ENCODE peak calls at places on chromosomes 13 and 19, in six cellular contexts. H, J, U, K, D and O are unnamed samples.

GRCh38 chr13:111153977-111154332 is 38.8 kb downstream of the ARHGEF7 start:
- DNase-seq in D (peak), U (no peak), J (no peak), H (no peak), K (peak), O (no peak)

GRCh38 chr19:16849168-16849567 is 20.0 kb downstream of the SIN3B start:
- DNase-seq in K (no peak), J (no peak), H (peak), U (no peak), D (no peak), O (no peak)

GRCh38 chr13:113819341-113819730 is 44.5 kb downstream of the GAS6 start:
- DNase-seq in D (no peak), H (no peak), K (no peak), U (no peak), J (no peak), O (no peak)

GRCh38 chr19:50432221-50432626 is 468 bp upstream of the MYBPC2 start:
- DNase-seq in H (no peak), D (no peak), J (no peak), K (no peak), U (no peak), O (no peak)

GRCh38 chr13:69618838-69619237 is 488.8 kb upstream of the ATXN8OS start:
- DNase-seq in H (no peak), U (no peak), D (no peak), K (no peak), J (no peak), O (no peak)

GRCh38 chr13:100434010-100434763 is 154.4 kb downstream of the GGACT start:
- DNase-seq in U (peak), K (peak), J (peak), H (peak), D (no peak), O (no peak)

GRCh38 chr19:47813304-47813994 is 8.3 kb upstream of the CRX start:
- DNase-seq in J (peak), D (peak), K (peak), U (no peak), H (peak), O (peak)

GRCh38 chr19:14519860-14520407 is 1.7 kb upstream of the DNAJB1 start:
- DNase-seq in D (no peak), J (peak), K (peak), U (no peak), H (peak), O (peak)

GRCh38 chr19:49896863-49897621 is at the start of gene IL4I1:
- DNase-seq in D (no peak), U (peak), J (peak), K (no peak), H (no peak), O (peak)

GRCh38 chr13:46728777-46729176 is 68.2 kb downstream of the ESD start:
- DNase-seq in J (no peak), U (no peak), K (peak), D (peak), H (peak), O (peak)

GRCh38 chr19:44840811-44841210 is 5.3 kb upstream of the NECTIN2 start:
- DNase-seq in J (no peak), K (no peak), D (no peak), U (no peak), H (no peak), O (no peak)

GRCh38 chr13:79271616-79272015 is 134.4 kb downstream of the RBM26 start:
- DNase-seq in K (no peak), U (no peak), H (no peak), J (no peak), D (no peak), O (no peak)

GRCh38 chr13:92739306-92739818 is 487.2 kb upstream of the GPC6 start:
- DNase-seq in K (no peak), J (no peak), H (no peak), U (no peak), D (no peak), O (no peak)

DNA sequence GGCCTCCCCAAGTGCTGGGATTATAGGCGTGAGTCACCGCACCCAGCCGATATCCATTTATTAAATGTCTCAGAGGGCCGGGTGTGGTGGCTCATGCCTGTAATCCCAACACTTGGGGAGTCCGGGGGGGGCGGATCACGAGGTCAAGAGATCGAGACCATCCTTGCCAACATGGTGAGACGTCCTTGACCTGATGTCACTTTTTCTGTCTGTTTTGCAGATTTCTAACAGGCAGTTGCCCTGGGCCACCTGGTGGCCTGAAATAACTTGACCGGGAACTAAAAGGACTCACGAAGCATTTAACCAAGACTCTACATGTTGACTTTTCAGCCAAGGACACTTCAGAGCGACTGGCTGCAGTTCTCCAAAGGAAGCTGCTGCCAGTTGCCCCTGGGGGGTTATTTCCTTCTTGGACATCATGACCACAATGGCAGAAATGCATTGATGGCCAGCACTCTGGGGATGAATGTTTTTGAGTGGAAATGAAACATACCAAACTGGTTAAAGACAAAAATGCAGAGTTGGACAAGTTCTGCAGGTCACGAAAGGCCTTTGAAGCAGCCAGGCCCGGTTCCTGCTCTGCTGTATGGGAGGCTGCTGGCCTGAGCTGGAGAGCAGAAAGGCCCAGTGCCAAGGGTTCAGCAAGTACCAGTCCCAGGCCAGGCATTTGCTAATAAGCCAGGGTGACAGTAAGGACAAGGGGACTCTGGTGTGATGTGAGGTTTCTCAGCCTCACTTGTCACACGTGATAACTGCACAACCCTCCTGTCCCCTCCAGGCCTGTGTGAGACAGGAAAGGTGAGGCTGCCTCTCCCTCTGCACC is 8.3 kb downstream of the ZNF837 start:
- DNase-seq in J (no peak), U (no peak), K (no peak), D (no peak), H (no peak), O (no peak)
- TF ChIP-seq CTCF in J (peak), U (peak), K (peak), D (peak), H (no peak), O (no peak)

GRCh38 chr19:43305642-43306041 is 36.3 kb upstream of the PSG9 start:
- DNase-seq in D (peak), J (no peak), H (no peak), K (peak), U (no peak), O (peak)

GRCh38 chr19:43308244-43308815 is 39.0 kb upstream of the PSG9 start:
- DNase-seq in H (no peak), J (no peak), K (no peak), D (no peak), U (no peak), O (no peak)

GRCh38 chr19:43310221-43310620 is 40.9 kb upstream of the PSG9 start:
- DNase-seq in J (no peak), H (no peak), D (no peak), U (no peak), K (no peak), O (no peak)

GRCh38 chr19:43300876-43301765 is 31.8 kb upstream of the PSG9 start:
- DNase-seq in D (no peak), J (no peak), U (no peak), K (no peak), H (no peak), O (no peak)

GRCh38 chr19:43306097-43306496 is 36.8 kb upstream of the PSG9 start:
- DNase-seq in J (no peak), U (no peak), D (no peak), K (no peak), H (no peak), O (no peak)
- TF ChIP-seq MYC in J (no peak), U (no peak), D (no peak), K (no peak), H (no peak), O (no peak)

GRCh38 chr19:2199215-2199614 is 35.5 kb downstream of the DOT1L start:
- DNase-seq in D (peak), K (no peak), J (no peak), H (peak), U (no peak), O (peak)
- H3K4me3 ChIP-seq in D (no peak), K (no peak), J (no peak), H (no peak), U (no peak), O (no peak)

DNA sequence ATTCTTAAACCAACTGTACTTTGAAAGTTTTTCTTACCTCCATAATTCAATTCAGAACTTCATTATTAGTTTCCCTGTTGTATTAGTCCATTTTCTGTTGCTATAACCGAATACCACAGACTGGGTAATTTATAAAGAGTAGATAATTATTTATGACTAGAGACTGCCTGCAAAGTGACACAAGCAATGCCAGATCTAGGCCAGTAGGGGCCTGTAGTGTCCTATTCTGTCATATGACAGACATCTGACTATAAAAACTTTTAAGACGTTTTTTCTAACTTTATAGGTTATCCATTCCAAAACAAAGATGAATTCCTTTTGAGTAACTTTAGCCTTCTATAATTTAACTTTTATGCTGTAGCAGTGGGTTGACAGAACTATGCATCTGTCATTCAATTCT is 2783.8 kb downstream of the PCDH9 start:
- DNase-seq in H (peak), J (no peak), U (no peak), D (no peak), K (no peak), O (peak)
- TF ChIP-seq CTCF in H (peak), J (peak), U (peak), D (no peak), K (no peak), O (peak)

GRCh38 chr13:44767257-44767656 is 191.1 kb upstream of the TSC22D1 start:
- DNase-seq in H (no peak), D (no peak), J (no peak), U (no peak), K (no peak), O (no peak)

GRCh38 chr13:44762946-44763345 is 186.8 kb upstream of the TSC22D1 start:
- DNase-seq in H (no peak), U (no peak), D (no peak), J (peak), K (no peak), O (no peak)

GRCh38 chr13:44764334-44764733 is 188.2 kb upstream of the TSC22D1 start:
- DNase-seq in H (no peak), D (no peak), K (no peak), J (no peak), U (no peak), O (peak)

GRCh38 chr13:44763604-44764311 is 187.6 kb upstream of the TSC22D1 start:
- DNase-seq in J (peak), K (no peak), U (no peak), D (no peak), H (no peak), O (no peak)

DNA sequence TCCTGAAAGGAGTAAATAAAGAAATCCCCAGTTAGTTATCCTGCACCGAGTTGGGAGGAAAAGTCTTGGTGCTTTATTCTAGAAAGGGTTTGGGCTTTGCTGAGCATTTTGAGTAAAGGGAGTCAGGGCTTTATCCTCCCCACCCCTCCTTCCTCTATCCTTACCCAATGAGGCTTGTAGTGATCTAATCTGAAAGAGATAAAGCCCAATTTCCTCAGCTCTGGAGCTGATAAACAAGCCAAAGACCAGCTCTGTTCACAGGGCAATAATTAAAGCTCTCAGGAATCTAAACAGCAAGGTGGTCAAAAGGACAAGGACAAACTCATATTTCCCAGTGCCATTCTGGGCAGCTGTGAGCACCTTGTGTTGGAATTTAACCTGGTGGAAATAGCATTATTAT is 188.9 kb upstream of the TSC22D1 start:
- DNase-seq in K (peak), U (no peak), J (no peak), D (no peak), H (no peak), O (no peak)
- TF ChIP-seq MYC in K (no peak), U (no peak), J (no peak), D (no peak), H (no peak), O (no peak)

DNA sequence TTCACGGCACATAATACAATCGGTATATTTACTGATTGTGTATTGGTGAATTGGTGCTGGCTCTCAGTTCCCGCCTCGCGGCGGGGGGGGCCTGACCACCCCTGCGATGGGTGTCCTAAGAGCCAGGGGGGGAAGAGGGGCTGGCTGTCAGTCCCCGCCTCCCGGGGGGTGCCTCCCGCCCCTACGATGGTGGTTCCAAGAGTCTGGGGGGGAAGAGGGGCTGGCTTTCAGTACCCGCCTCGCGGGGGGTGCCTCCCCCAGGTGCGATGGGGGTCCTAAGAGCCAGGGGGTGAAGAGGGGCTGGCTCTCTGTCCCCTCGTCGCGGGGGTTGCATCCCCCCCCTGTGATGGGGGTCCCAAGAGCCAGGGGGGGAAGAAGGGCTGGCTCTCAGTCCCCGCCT is 2321.8 kb upstream of the PCDH20 start:
- DNase-seq in K (peak), U (no peak), H (no peak), J (no peak), D (no peak), O (no peak)
- H3K4me3 ChIP-seq in K (peak), U (no peak), H (no peak), J (no peak), D (no peak), O (no peak)

DNA sequence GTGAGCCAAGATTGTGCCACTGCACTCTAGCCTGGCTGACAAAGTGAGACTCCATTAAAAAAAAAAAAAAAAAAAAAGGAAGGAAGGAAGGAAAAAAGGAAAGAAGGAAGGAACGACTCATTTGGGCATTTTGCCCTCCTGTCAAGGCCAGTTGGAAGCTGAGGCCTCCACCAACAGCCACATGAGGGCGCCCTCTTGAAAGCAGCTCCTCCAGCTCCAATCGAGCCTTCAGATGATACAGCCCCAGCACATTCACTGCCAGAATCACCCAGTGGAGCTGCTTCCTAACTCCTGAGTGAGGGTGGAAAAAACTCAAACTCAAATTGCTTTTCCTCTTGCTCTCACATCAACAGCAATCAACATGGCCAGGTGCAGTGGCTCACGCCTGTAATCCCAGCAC is 40.9 kb downstream of the GNG7 start:
- DNase-seq in H (peak), D (no peak), J (no peak), K (no peak), U (no peak), O (peak)
- TF ChIP-seq CTCF in H (no peak), D (peak), J (no peak), K (peak), U (no peak), O (peak)